ENCODE peak calls at places on chromosomes 12 and 14, in four cellular contexts. One of them, this sample, is unnamed.

GRCh38 chr12:10213168-10214130 is 772 bp downstream of the GABARAPL1 start:
- DNase-seq in GM10248: peak
- DNase-seq in fibroblast of lung: peak
- DNase-seq in foreskin fibroblast: peak
- DNase-seq in this sample: peak

GRCh38 chr14:77087631-77088030 is 10.4 kb upstream of the CIPC start:
- DNase-seq in GM10248: no peak
- DNase-seq in fibroblast of lung: no peak
- DNase-seq in foreskin fibroblast: no peak
- DNase-seq in this sample: no peak

GRCh38 chr12:19978193-19978592 is 390.1 kb upstream of the PDE3A start:
- DNase-seq in GM10248: no peak
- DNase-seq in fibroblast of lung: peak
- DNase-seq in foreskin fibroblast: peak
- DNase-seq in this sample: no peak

GRCh38 chr12:41486718-41487117 is 298.6 kb downstream of the PDZRN4 start:
- DNase-seq in GM10248: no peak
- DNase-seq in fibroblast of lung: no peak
- DNase-seq in foreskin fibroblast: peak
- DNase-seq in this sample: no peak

GRCh38 chr12:107660861-107661415 is 24.7 kb upstream of the PWP1 start:
- DNase-seq in GM10248: no peak
- DNase-seq in fibroblast of lung: no peak
- DNase-seq in foreskin fibroblast: no peak
- DNase-seq in this sample: no peak

GRCh38 chr14:95265106-95266094 is 54.3 kb downstream of the CLMN start:
- DNase-seq in GM10248: peak
- DNase-seq in fibroblast of lung: peak
- DNase-seq in foreskin fibroblast: peak
- DNase-seq in this sample: peak

GRCh38 chr12:131217024-131217586 is 263.4 kb downstream of the ADGRD1 start:
- DNase-seq in GM10248: no peak
- DNase-seq in fibroblast of lung: no peak
- DNase-seq in foreskin fibroblast: no peak
- DNase-seq in this sample: no peak

GRCh38 chr12:131756441-131756840 is 45.6 kb downstream of the SFSWAP start:
- DNase-seq in GM10248: no peak
- DNase-seq in fibroblast of lung: no peak
- DNase-seq in foreskin fibroblast: no peak
- DNase-seq in this sample: no peak

GRCh38 chr12:104309446-104309993 is 6.0 kb downstream of the EID3 start:
- DNase-seq in GM10248: no peak
- DNase-seq in fibroblast of lung: no peak
- DNase-seq in foreskin fibroblast: no peak
- DNase-seq in this sample: no peak

GRCh38 chr12:108231909-108232434 is 102.9 kb downstream of the WSCD2 start:
- DNase-seq in GM10248: no peak
- DNase-seq in fibroblast of lung: no peak
- DNase-seq in foreskin fibroblast: no peak
- DNase-seq in this sample: no peak

GRCh38 chr14:24058260-24058950 is 6.6 kb downstream of the CARMIL3 start:
- DNase-seq in GM10248: peak
- DNase-seq in fibroblast of lung: peak
- DNase-seq in foreskin fibroblast: peak
- DNase-seq in this sample: peak

GRCh38 chr14:104118006-104118844 is 20.2 kb upstream of the KIF26A start:
- DNase-seq in GM10248: no peak
- DNase-seq in fibroblast of lung: no peak
- DNase-seq in foreskin fibroblast: no peak
- DNase-seq in this sample: no peak

GRCh38 chr12:56040963-56041578 is 647 bp upstream of the RPS26 start:
- DNase-seq in GM10248: no peak
- DNase-seq in fibroblast of lung: no peak
- DNase-seq in foreskin fibroblast: no peak
- DNase-seq in this sample: no peak

GRCh38 chr14:103867020-103867419 is 19.6 kb upstream of the PPP1R13B start:
- DNase-seq in GM10248: no peak
- DNase-seq in fibroblast of lung: no peak
- DNase-seq in foreskin fibroblast: no peak
- DNase-seq in this sample: no peak

GRCh38 chr14:70981005-70981952 is 74.0 kb downstream of the PCNX1 start:
- DNase-seq in GM10248: no peak
- DNase-seq in fibroblast of lung: peak
- DNase-seq in foreskin fibroblast: no peak
- DNase-seq in this sample: no peak

GRCh38 chr12:11758087-11758837 is 108.8 kb downstream of the ETV6 start:
- DNase-seq in GM10248: no peak
- DNase-seq in fibroblast of lung: no peak
- DNase-seq in foreskin fibroblast: no peak
- DNase-seq in this sample: no peak

GRCh38 chr12:102329883-102330282 is 132.2 kb upstream of the PMCH start:
- DNase-seq in GM10248: no peak
- DNase-seq in fibroblast of lung: no peak
- DNase-seq in foreskin fibroblast: no peak
- DNase-seq in this sample: no peak

GRCh38 chr14:93533437-93533836 is 102.7 kb downstream of the UNC79 start:
- DNase-seq in GM10248: no peak
- DNase-seq in fibroblast of lung: no peak
- DNase-seq in foreskin fibroblast: no peak
- DNase-seq in this sample: no peak

GRCh38 chr12:10031771-10032175 is 1.3 kb downstream of the CLEC9A start:
- DNase-seq in GM10248: no peak
- DNase-seq in fibroblast of lung: peak
- DNase-seq in foreskin fibroblast: peak
- DNase-seq in this sample: no peak

GRCh38 chr14:32662234-32662633 is 276.4 kb upstream of the NPAS3 start:
- DNase-seq in GM10248: no peak
- DNase-seq in fibroblast of lung: no peak
- DNase-seq in foreskin fibroblast: peak
- DNase-seq in this sample: no peak

GRCh38 chr12:50927356-50927755 is 25.0 kb upstream of the HIGD1C start:
- DNase-seq in GM10248: no peak
- DNase-seq in fibroblast of lung: no peak
- DNase-seq in foreskin fibroblast: no peak
- DNase-seq in this sample: no peak

GRCh38 chr12:66799548-66799947 is 120.7 kb upstream of the GRIP1 start:
- DNase-seq in GM10248: no peak
- DNase-seq in fibroblast of lung: no peak
- DNase-seq in foreskin fibroblast: no peak
- DNase-seq in this sample: no peak

GRCh38 chr14:20578325-20578724 is 9.5 kb downstream of the RNASE11 start:
- DNase-seq in GM10248: no peak
- DNase-seq in fibroblast of lung: no peak
- DNase-seq in foreskin fibroblast: no peak
- DNase-seq in this sample: no peak

GRCh38 chr12:64611430-64612286 is 1.4 kb downstream of the RASSF3 start:
- DNase-seq in GM10248: no peak
- DNase-seq in fibroblast of lung: peak
- DNase-seq in foreskin fibroblast: peak
- DNase-seq in this sample: no peak

GRCh38 chr14:22554706-22555572 is 34.1 kb downstream of the DAD1 start:
- DNase-seq in GM10248: no peak
- DNase-seq in fibroblast of lung: no peak
- DNase-seq in foreskin fibroblast: no peak
- DNase-seq in this sample: peak
- TF ChIP-seq CTCF in GM10248: no peak
- TF ChIP-seq CTCF in fibroblast of lung: no peak
- TF ChIP-seq CTCF in foreskin fibroblast: no peak
- TF ChIP-seq CTCF in this sample: no peak

GRCh38 chr12:43501705-43502104 is 50.3 kb downstream of the ADAMTS20 start:
- DNase-seq in GM10248: peak
- DNase-seq in fibroblast of lung: peak
- DNase-seq in foreskin fibroblast: peak
- DNase-seq in this sample: peak
- TF ChIP-seq CTCF in GM10248: peak
- TF ChIP-seq CTCF in fibroblast of lung: peak
- TF ChIP-seq CTCF in foreskin fibroblast: peak
- TF ChIP-seq CTCF in this sample: peak

DNA sequence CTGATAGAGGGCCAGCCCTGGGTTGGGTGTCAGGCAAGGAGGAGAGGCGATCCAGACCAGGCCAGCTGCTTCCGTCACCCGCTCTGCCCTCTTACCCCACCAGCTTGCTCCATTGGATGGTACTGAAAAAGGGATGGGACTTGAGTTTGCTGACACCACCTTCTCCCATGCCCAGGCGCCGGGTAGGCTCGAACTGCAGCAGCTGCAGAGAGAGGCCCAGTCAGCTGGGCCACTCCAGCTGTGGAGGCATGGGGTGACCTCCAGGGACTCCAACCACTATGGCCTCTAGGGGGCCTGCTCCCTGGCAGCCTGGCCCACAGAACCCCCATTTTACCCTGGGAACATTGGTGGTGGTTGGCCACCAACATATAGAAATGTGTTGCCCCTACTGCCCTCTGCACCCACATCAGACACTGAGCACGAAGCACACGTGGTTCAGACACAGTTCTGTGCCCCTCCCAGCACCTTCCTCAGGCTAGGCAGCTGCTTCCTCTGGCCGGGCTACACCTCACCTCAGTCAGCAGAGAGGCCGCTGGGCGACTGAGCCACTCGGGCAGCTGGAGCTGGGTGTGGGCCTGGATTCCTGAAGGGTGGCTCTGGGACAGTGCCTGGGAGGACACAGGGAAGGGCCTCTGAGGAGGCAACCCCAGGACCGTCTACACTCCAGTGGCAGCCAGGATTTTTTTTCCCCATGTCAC is 16.0 kb downstream of the RPS6KL1 start:
- DNase-seq in GM10248: no peak
- DNase-seq in fibroblast of lung: no peak
- DNase-seq in foreskin fibroblast: no peak
- DNase-seq in this sample: no peak
- TF ChIP-seq CTCF in GM10248: peak
- TF ChIP-seq CTCF in fibroblast of lung: no peak
- TF ChIP-seq CTCF in foreskin fibroblast: peak
- TF ChIP-seq CTCF in this sample: no peak

GRCh38 chr12:58029260-58029659 is 87.9 kb downstream of the ATP23 start:
- DNase-seq in GM10248: no peak
- DNase-seq in fibroblast of lung: no peak
- DNase-seq in foreskin fibroblast: no peak
- DNase-seq in this sample: no peak

GRCh38 chr12:58033831-58034230 is 92.5 kb downstream of the ATP23 start:
- DNase-seq in GM10248: no peak
- DNase-seq in fibroblast of lung: no peak
- DNase-seq in foreskin fibroblast: no peak
- DNase-seq in this sample: no peak

GRCh38 chr12:58032156-58032555 is 90.8 kb downstream of the ATP23 start:
- DNase-seq in GM10248: no peak
- DNase-seq in fibroblast of lung: no peak
- DNase-seq in foreskin fibroblast: no peak
- DNase-seq in this sample: no peak

GRCh38 chr12:58028294-58028693 is 86.9 kb downstream of the ATP23 start:
- DNase-seq in GM10248: no peak
- DNase-seq in fibroblast of lung: no peak
- DNase-seq in foreskin fibroblast: no peak
- DNase-seq in this sample: no peak

DNA sequence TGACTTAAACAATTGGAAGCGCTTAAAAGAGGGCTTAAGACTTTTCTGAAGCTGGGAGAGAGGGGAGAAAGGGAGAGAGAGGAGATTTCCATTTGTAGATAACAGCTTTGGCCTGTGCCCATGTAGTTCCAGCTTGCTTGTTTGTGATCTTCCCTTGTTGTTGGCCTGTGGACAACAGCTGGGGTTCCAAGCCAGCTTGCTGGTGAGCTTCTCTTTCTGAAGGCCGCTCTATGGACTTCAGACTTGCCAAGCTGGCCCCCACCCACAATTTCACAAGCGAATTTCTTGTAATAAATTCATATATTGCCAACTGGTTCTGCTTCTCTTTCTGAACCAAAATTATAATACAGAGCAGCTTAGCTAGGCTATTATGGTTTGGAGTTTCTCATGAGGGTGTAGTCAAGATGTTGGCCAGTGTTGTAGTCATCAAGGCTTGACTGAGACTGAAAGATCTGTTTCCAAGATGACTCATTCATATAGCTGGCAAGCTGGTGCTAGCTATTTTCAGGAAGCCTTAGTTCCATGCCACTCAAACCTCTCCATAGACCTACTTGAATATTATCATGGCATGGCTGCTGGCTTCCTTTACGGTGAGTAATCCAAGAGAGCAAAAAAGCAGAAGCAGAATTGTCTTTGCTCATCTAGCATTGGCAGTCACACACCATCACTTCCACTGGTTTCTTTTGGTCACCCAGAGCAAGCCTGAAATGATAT is 89.4 kb downstream of the ATP23 start:
- DNase-seq in GM10248: no peak
- DNase-seq in fibroblast of lung: peak
- DNase-seq in foreskin fibroblast: peak
- DNase-seq in this sample: no peak
- TF ChIP-seq CTCF in GM10248: no peak
- TF ChIP-seq CTCF in fibroblast of lung: no peak
- TF ChIP-seq CTCF in foreskin fibroblast: no peak
- TF ChIP-seq CTCF in this sample: no peak

DNA sequence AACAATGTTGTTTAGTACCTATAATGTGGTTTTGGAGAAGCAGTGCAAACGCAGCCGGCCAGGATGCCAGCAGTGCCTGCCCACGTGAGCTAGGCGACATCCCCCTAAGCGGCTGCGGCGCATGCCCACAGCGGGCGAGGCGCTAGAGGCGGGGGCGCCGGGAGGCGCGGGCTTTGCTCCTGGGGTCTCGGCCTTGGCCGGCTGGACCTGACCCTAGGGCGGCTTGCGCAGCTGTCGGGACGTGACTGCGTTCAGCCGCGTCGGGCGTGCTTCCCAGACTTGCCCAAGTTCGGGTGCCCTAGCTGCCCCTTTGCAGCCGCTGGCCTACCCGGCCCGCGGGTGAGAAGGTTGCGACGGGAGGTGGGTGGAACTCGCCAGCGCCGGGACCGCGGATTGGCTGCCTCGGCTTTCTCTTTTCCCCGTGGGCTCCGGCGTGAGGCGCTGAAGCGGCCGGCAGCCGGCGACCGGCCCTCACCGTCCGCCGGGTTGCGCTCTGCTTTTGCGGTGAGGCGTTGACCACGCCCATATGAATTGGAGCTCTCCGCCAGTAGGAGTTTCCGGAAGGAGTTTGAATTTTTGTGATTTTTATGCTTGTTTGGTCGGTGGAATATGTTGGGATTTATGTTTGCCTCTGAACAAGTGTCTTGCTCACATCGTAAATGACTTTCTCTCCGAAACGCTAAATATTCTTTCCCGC is at the start of gene TMEM19:
- DNase-seq in GM10248: peak
- DNase-seq in fibroblast of lung: peak
- DNase-seq in foreskin fibroblast: peak
- DNase-seq in this sample: peak
- TF ChIP-seq CTCF in GM10248: peak
- TF ChIP-seq CTCF in fibroblast of lung: peak
- TF ChIP-seq CTCF in foreskin fibroblast: peak
- TF ChIP-seq CTCF in this sample: peak

GRCh38 chr14:50383618-50384225 is 13.0 kb downstream of the CDKL1 start:
- DNase-seq in GM10248: no peak
- DNase-seq in fibroblast of lung: no peak
- DNase-seq in foreskin fibroblast: no peak
- DNase-seq in this sample: no peak
- TF ChIP-seq CTCF in GM10248: no peak
- TF ChIP-seq CTCF in fibroblast of lung: no peak
- TF ChIP-seq CTCF in foreskin fibroblast: no peak
- TF ChIP-seq CTCF in this sample: no peak